ENCODE peak calls at places on chromosomes 16 and 17, in five cellular contexts. One of them, this sample, is unnamed.

GRCh38 chr17:28598389-28598788 is 436 bp downstream of the SPAG5 start:
- DNase-seq in mesenchymal stem cell: no peak
- DNase-seq in neuronal stem cell: no peak
- DNase-seq in trophoblast cell: no peak
- DNase-seq in H1: no peak
- DNase-seq in this sample: no peak

GRCh38 chr17:81000631-81001357 is 9.2 kb downstream of the CHMP6 start:
- DNase-seq in mesenchymal stem cell: no peak
- DNase-seq in neuronal stem cell: no peak
- DNase-seq in trophoblast cell: no peak
- DNase-seq in H1: no peak
- DNase-seq in this sample: no peak

GRCh38 chr16:84266451-84266850 is 26.6 kb upstream of the KCNG4 start:
- DNase-seq in mesenchymal stem cell: peak; percentile 74
- DNase-seq in neuronal stem cell: peak; percentile 70
- DNase-seq in trophoblast cell: peak; percentile 78
- DNase-seq in H1: peak; percentile 68
- DNase-seq in this sample: peak; percentile 92

GRCh38 chr17:43200127-43200526 is 11.5 kb upstream of the TMEM106A start:
- DNase-seq in mesenchymal stem cell: no peak
- DNase-seq in neuronal stem cell: no peak
- DNase-seq in trophoblast cell: no peak
- DNase-seq in H1: no peak
- DNase-seq in this sample: no peak

GRCh38 chr17:30913955-30914354 is 7.8 kb upstream of the ADAP2 start:
- DNase-seq in mesenchymal stem cell: no peak
- DNase-seq in neuronal stem cell: no peak
- DNase-seq in trophoblast cell: no peak
- DNase-seq in H1: no peak
- DNase-seq in this sample: no peak

GRCh38 chr16:678858-679807 is 1.1 kb upstream of the STUB1 start:
- DNase-seq in mesenchymal stem cell: peak; percentile 67
- DNase-seq in neuronal stem cell: peak; percentile 63
- DNase-seq in trophoblast cell: peak; percentile 66
- DNase-seq in H1: peak; percentile 79
- DNase-seq in this sample: peak; percentile 84

GRCh38 chr17:9780552-9780951 is 10.8 kb downstream of the DHRS7C start:
- DNase-seq in mesenchymal stem cell: no peak
- DNase-seq in neuronal stem cell: no peak
- DNase-seq in trophoblast cell: no peak
- DNase-seq in H1: no peak
- DNase-seq in this sample: no peak

GRCh38 chr16:11535494-11535893 is 51.2 kb downstream of the LITAF start:
- DNase-seq in mesenchymal stem cell: no peak
- DNase-seq in neuronal stem cell: no peak
- DNase-seq in trophoblast cell: no peak
- DNase-seq in H1: no peak
- DNase-seq in this sample: no peak

GRCh38 chr17:10337976-10338375 is 34.8 kb downstream of the MYH13 start:
- DNase-seq in mesenchymal stem cell: peak; percentile 89
- DNase-seq in neuronal stem cell: no peak
- DNase-seq in trophoblast cell: peak; percentile 40
- DNase-seq in H1: no peak
- DNase-seq in this sample: no peak

GRCh38 chr16:3485821-3486505 is 9.3 kb downstream of the C16orf90 start:
- DNase-seq in mesenchymal stem cell: no peak
- DNase-seq in neuronal stem cell: no peak
- DNase-seq in trophoblast cell: no peak
- DNase-seq in H1: no peak
- DNase-seq in this sample: no peak

GRCh38 chr16:12239953-12240485 is 263.5 kb downstream of the SNX29 start:
- DNase-seq in mesenchymal stem cell: no peak
- DNase-seq in neuronal stem cell: no peak
- DNase-seq in trophoblast cell: no peak
- DNase-seq in H1: no peak
- DNase-seq in this sample: no peak

GRCh38 chr16:28905229-28905754 is 19.7 kb downstream of the RABEP2 start:
- DNase-seq in mesenchymal stem cell: no peak
- DNase-seq in neuronal stem cell: no peak
- DNase-seq in trophoblast cell: no peak
- DNase-seq in H1: no peak
- DNase-seq in this sample: no peak

GRCh38 chr16:7509919-7510705 is 177.5 kb downstream of the RBFOX1 start:
- DNase-seq in mesenchymal stem cell: no peak
- DNase-seq in neuronal stem cell: no peak
- DNase-seq in trophoblast cell: no peak
- DNase-seq in H1: no peak
- DNase-seq in this sample: no peak

GRCh38 chr17:850828-851759 is 68.9 kb downstream of the MRM3 start:
- DNase-seq in mesenchymal stem cell: peak; percentile 78
- DNase-seq in neuronal stem cell: no peak
- DNase-seq in trophoblast cell: no peak
- DNase-seq in H1: no peak
- DNase-seq in this sample: no peak

GRCh38 chr17:78595135-78595810 is 18.1 kb upstream of the DNAH17 start:
- DNase-seq in mesenchymal stem cell: no peak
- DNase-seq in neuronal stem cell: no peak
- DNase-seq in trophoblast cell: no peak
- DNase-seq in H1: no peak
- DNase-seq in this sample: no peak

GRCh38 chr17:61783556-61784304 is 79.6 kb downstream of the BRIP1 start:
- DNase-seq in mesenchymal stem cell: no peak
- DNase-seq in neuronal stem cell: no peak
- DNase-seq in trophoblast cell: no peak
- DNase-seq in H1: no peak
- DNase-seq in this sample: no peak

GRCh38 chr16:14289692-14290340 is 218.7 kb downstream of the MRTFB start:
- DNase-seq in mesenchymal stem cell: no peak
- DNase-seq in neuronal stem cell: no peak
- DNase-seq in trophoblast cell: peak; percentile 60
- DNase-seq in H1: peak; percentile 69
- DNase-seq in this sample: peak; percentile 76

GRCh38 chr16:11546522-11547485 is 39.9 kb downstream of the LITAF start:
- DNase-seq in mesenchymal stem cell: peak; percentile 87
- DNase-seq in neuronal stem cell: no peak
- DNase-seq in trophoblast cell: no peak
- DNase-seq in H1: no peak
- DNase-seq in this sample: no peak

GRCh38 chr17:35765086-35765710 is 4.5 kb downstream of the C17orf50 start:
- DNase-seq in mesenchymal stem cell: peak; percentile 12
- DNase-seq in neuronal stem cell: no peak
- DNase-seq in trophoblast cell: no peak
- DNase-seq in H1: no peak
- DNase-seq in this sample: no peak

GRCh38 chr16:68382296-68382718 is 66.0 kb downstream of the SMPD3 start:
- DNase-seq in mesenchymal stem cell: no peak
- DNase-seq in neuronal stem cell: no peak
- DNase-seq in trophoblast cell: no peak
- DNase-seq in H1: peak; percentile 78
- DNase-seq in this sample: peak; percentile 74

GRCh38 chr17:65759532-65759931 is 198.1 kb upstream of the AXIN2 start:
- DNase-seq in mesenchymal stem cell: no peak
- DNase-seq in neuronal stem cell: no peak
- DNase-seq in trophoblast cell: no peak
- DNase-seq in H1: no peak
- DNase-seq in this sample: no peak
- H2BK12ac ChIP-seq in mesenchymal stem cell: no peak overlapping the region
- H2BK12ac ChIP-seq in neuronal stem cell: no peak overlapping the region
- H2BK12ac ChIP-seq in trophoblast cell: no peak overlapping the region
- H2BK12ac ChIP-seq in H1: no peak overlapping the region
- H2BK12ac ChIP-seq in this sample: no peak overlapping the region

GRCh38 chr17:60391419-60392041 is 403 bp downstream of the USP32 start:
- DNase-seq in mesenchymal stem cell: no peak
- DNase-seq in neuronal stem cell: no peak
- DNase-seq in trophoblast cell: no peak
- DNase-seq in H1: no peak
- DNase-seq in this sample: no peak
- H2BK5ac ChIP-seq in mesenchymal stem cell: peak overlapping the region; percentile 95
- H2BK5ac ChIP-seq in neuronal stem cell: peak overlapping the region; percentile 99
- H2BK5ac ChIP-seq in trophoblast cell: peak overlapping the region; percentile 63
- H2BK5ac ChIP-seq in H1: peak overlapping the region; percentile 93
- H2BK5ac ChIP-seq in this sample: no peak overlapping the region

GRCh38 chr16:72959301-72959996 is 88.5 kb downstream of the ZFHX3 start:
- DNase-seq in mesenchymal stem cell: no peak
- DNase-seq in neuronal stem cell: no peak
- DNase-seq in trophoblast cell: no peak
- DNase-seq in H1: no peak
- DNase-seq in this sample: no peak
- H2BK12ac ChIP-seq in mesenchymal stem cell: no peak overlapping the region
- H2BK12ac ChIP-seq in neuronal stem cell: no peak overlapping the region
- H2BK12ac ChIP-seq in trophoblast cell: no peak overlapping the region
- H2BK12ac ChIP-seq in H1: no peak overlapping the region
- H2BK12ac ChIP-seq in this sample: no peak overlapping the region

DNA sequence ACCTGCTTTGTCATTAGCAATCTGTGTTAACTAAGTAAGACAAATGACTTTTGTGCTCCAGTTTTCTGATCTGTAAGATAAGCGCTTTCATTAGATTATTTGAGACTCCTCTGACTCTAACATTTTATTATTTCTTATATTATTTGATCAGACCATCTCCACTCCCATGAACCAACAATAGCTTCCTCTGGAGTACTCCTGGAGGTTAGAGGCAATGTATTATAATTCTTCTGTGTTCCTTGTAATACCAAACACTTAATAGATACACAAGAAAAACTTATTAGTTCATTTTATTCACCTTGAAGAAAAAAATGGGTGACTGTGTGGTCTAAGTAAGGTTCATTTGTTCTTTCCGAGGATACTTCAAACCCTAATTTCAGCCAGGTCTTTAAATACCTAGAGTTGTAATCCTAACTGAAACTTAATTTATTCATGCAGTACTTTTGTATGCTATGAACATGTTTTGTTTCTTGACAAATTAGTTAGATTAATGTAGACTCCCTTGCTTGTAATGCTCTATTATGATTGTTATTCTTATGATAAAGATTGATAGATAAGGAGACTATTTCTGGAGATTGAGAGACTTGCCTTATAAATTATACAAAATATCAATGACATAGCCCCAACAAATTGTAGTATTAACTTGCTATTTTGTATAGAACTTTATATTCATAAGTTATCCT is 53.9 kb downstream of the NQO1 start:
- DNase-seq in mesenchymal stem cell: no peak
- DNase-seq in neuronal stem cell: no peak
- DNase-seq in trophoblast cell: no peak
- DNase-seq in H1: no peak
- DNase-seq in this sample: no peak
- H2BK5ac ChIP-seq in mesenchymal stem cell: no peak overlapping the region
- H2BK5ac ChIP-seq in neuronal stem cell: no peak overlapping the region
- H2BK5ac ChIP-seq in trophoblast cell: no peak overlapping the region
- H2BK5ac ChIP-seq in H1: no peak overlapping the region
- H2BK5ac ChIP-seq in this sample: no peak overlapping the region

This sample was measured in H9.